ENCODE peak calls at places on chromosome 20, in eight cellular contexts. J, O, W, T, Y, A, B and G are unnamed samples.

GRCh38 chr20:52104546-52105044 is 87.0 kb downstream of the ZFP64 start:
- DNase-seq in T (no peak), Y (no peak), J (no peak), W (no peak), O (peak), A (no peak), B (peak), G (no peak)

GRCh38 chr20:63107449-63108200 is 100.9 kb upstream of the BHLHE23 start:
- DNase-seq in J (no peak), Y (no peak), T (no peak), W (no peak), B (no peak), O (no peak), A (no peak), G (no peak)

GRCh38 chr20:22070546-22070945 is 365.1 kb downstream of the PAX1 start:
- DNase-seq in J (no peak), Y (no peak), A (peak), O (no peak), B (no peak), W (no peak), T (peak), G (no peak)

GRCh38 chr20:36240076-36240475 is 3.8 kb downstream of the AAR2 start:
- DNase-seq in J (no peak), Y (no peak), T (no peak), A (no peak), W (peak), B (no peak), O (no peak), G (no peak)

GRCh38 chr20:63846128-63846771 is 15.0 kb upstream of the ABHD16B start:
- DNase-seq in A (no peak), O (no peak), T (no peak), Y (peak), B (peak), W (no peak), J (no peak), G (no peak)

GRCh38 chr20:13220194-13220856 is 749 bp upstream of the ISM1 start:
- DNase-seq in T (peak), W (peak), Y (no peak), B (peak), J (peak), A (peak), O (peak), G (peak)

GRCh38 chr20:48015136-48015925 is 230.1 kb upstream of the SULF2 start:
- DNase-seq in Y (no peak), J (no peak), A (no peak), T (no peak), W (no peak), O (no peak), B (no peak), G (no peak)

GRCh38 chr20:36591854-36592641 is 13.5 kb upstream of the RAB5IF start:
- DNase-seq in T (no peak), Y (peak), A (no peak), B (peak), O (no peak), W (no peak), J (no peak), G (no peak)

GRCh38 chr20:4017051-4017702 is 1.8 kb upstream of the RNF24 start:
- DNase-seq in T (no peak), Y (no peak), J (no peak), B (no peak), W (no peak), A (no peak), O (no peak), G (no peak)

GRCh38 chr20:750801-751200 is 17.5 kb downstream of the SLC52A3 start:
- DNase-seq in Y (peak), W (no peak), J (no peak), O (peak), A (no peak), T (no peak), B (no peak), G (no peak)

GRCh38 chr20:14553774-14554524 is 216.5 kb upstream of the FLRT3 start:
- DNase-seq in Y (no peak), W (no peak), J (no peak), A (no peak), T (no peak), B (no peak), O (peak), G (no peak)

GRCh38 chr20:44716309-44717106 is 1.3 kb downstream of the CCN5 start:
- DNase-seq in W (peak), B (no peak), A (no peak), Y (no peak), T (no peak), J (no peak), O (no peak), G (no peak)

GRCh38 chr20:50285376-50286173 is 94.9 kb downstream of the CEBPB start:
- DNase-seq in J (no peak), Y (no peak), B (peak), A (no peak), W (peak), O (no peak), T (no peak), G (no peak)

GRCh38 chr20:2693996-2694471 is 1.5 kb downstream of the EBF4 start:
- DNase-seq in A (no peak), Y (no peak), J (no peak), O (no peak), T (no peak), B (peak), W (peak), G (peak)

GRCh38 chr20:2693286-2693995 is 861 bp downstream of the EBF4 start:
- DNase-seq in J (no peak), T (no peak), O (peak), Y (no peak), A (peak), B (peak), W (peak), G (peak)

GRCh38 chr20:2695206-2695983 is 2.8 kb downstream of the EBF4 start:
- DNase-seq in T (no peak), O (no peak), B (no peak), W (peak), Y (no peak), A (no peak), J (no peak), G (peak)

GRCh38 chr20:2692886-2693285 is 306 bp downstream of the EBF4 start:
- DNase-seq in O (no peak), J (no peak), A (no peak), W (peak), B (no peak), Y (peak), T (no peak), G (peak)

DNA sequence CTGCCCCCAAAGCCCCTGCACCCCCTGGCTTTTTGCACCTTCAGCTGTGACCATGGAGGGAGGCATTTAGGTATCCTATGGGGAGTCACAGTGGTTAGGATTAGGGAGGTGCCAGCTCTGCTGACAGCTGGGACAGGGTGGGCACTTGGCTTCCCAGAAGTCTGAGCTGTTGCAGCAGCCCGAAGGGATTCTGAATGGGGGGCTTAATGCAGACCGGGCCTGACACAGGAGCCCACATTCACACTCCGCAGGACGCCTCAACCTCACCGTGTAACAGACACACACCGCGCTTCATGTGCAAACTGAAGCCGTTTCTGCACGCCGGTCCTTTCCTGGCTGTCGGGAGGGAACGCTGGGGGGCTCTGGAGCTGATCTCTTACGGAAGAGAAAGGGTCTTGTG is 1.9 kb downstream of the EBF4 start:
- DNase-seq in Y (no peak), B (no peak), O (no peak), J (no peak), A (no peak), T (no peak), W (peak), G (peak)
- TF ChIP-seq EP300 in Y (no peak), B (no peak), O (no peak), J (no peak), A (no peak), T (no peak), W (no peak), G (no peak)

GRCh38 chr20:53827996-53828672 is 234.5 kb upstream of the ZNF217 start:
- DNase-seq in T (peak), Y (no peak), J (no peak), A (no peak), B (no peak), O (peak), W (peak), G (no peak)
- TF ChIP-seq EP300 in T (no peak), Y (no peak), J (no peak), A (peak), B (no peak), O (no peak), W (peak), G (no peak)

GRCh38 chr20:59747671-59748515 is 143.6 kb downstream of the PHACTR3 start:
- DNase-seq in W (no peak), A (no peak), O (no peak), T (no peak), J (no peak), Y (no peak), B (no peak), G (no peak)
- TF ChIP-seq EP300 in W (no peak), A (no peak), O (no peak), T (no peak), J (no peak), Y (no peak), B (no peak), G (no peak)

DNA sequence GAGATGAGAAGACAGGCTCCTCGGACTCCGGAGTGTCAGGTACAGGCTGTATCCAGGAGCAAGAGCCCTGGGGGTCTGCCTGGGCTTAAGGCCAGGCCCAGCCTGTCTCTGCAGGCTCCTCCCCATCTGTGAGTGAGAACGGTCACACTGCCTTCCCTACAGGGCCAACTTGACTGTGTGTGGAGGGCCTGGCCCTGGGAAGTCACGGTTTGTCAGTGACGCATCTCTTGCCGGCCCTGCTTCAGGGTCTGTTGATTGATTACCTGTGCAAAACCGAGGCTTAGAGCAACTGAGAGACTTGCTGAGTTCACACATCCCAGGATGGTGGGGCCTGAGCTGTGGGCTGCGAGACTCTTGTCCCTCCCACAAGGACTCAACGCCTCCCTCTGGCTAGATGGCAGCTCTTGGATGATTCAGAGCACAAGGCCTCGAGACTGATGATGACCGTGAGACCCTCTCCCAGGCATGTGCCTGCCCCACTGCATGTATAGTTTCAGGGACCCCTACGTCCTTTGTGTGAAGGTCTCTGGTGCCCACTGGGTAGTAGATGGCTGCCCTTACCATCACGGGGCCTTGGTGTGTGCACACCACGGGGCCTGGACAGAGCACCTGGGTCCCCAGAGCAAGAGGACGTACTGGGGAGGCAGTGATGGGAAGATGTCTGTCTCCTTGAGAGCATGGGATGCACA is 6.0 kb downstream of the RBM38 start:
- DNase-seq in B (peak), T (no peak), J (no peak), A (no peak), O (no peak), Y (no peak), W (peak), G (no peak)
- TF ChIP-seq EP300 in B (no peak), T (no peak), J (no peak), A (no peak), O (no peak), Y (no peak), W (no peak), G (no peak)

DNA sequence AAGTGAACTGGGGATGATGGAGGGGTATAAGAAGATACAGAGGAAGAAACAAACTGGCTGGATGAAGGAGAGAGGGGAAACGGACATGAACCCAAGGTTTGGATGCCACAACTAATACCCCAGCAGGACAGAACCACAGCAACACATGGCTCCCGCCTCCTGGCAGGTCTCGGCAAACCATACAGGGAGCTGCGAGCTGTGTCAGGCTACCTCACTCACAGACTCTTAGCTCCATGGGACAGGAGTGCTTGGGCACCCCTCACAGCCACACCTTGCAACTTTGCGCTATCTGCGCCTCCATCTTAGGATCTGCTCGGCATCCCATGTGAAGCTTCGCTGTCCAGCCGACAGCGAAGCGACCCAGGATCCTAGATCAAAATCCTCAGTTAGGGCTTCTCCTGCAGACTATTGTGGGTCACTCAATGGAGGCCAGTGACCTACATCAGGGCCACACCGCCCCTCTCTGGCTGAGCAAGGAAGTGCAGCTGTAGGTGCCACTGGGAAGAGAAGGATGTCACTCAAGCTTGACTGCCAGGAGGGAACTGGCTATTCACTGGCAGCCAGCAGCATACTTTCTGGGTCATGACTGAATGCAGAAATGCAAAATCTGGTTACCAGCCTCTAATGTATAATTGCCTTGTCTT is 174.4 kb upstream of the RIN2 start:
- DNase-seq in W (peak), J (peak), A (peak), B (peak), T (peak), O (peak), Y (peak), G (peak)
- TF ChIP-seq EP300 in W (no peak), J (no peak), A (no peak), B (no peak), T (no peak), O (no peak), Y (no peak), G (no peak)

GRCh38 chr20:61956396-61957342 is 109.0 kb downstream of the TAF4 start:
- DNase-seq in B (no peak), W (no peak), O (no peak), A (no peak), T (no peak), J (no peak), Y (no peak), G (no peak)
- TF ChIP-seq EP300 in B (no peak), W (no peak), O (no peak), A (no peak), T (no peak), J (no peak), Y (no peak), G (no peak)